ENCODE peak calls at places on chromosomes 13 and 19, in four cellular contexts. W is tibial artery, J is ovary, Z is astrocyte. H is an unnamed sample.

GRCh38 chr19:12052571-12053169 is at the start of gene ZNF878:
- DNase-seq in W (peak), J (peak), Z (peak), H (peak)

GRCh38 chr19:12943437-12944044 is 2.1 kb upstream of the RAD23A start:
- DNase-seq in W (no peak), J (no peak), Z (no peak), H (no peak)

GRCh38 chr19:13146763-13147563 is 3.2 kb downstream of the STX10 start:
- DNase-seq in W (no peak), J (no peak), Z (no peak), H (no peak)

GRCh38 chr13:110559429-110559943 is 2.0 kb downstream of the RAB20 start:
- DNase-seq in W (peak), J (peak), Z (no peak), H (no peak)

GRCh38 chr13:41960195-41960699 is 662 bp downstream of the VWA8 start:
- DNase-seq in W (no peak), J (no peak), Z (peak), H (no peak)

GRCh38 chr13:109162248-109163051 is 533.0 kb downstream of the MYO16 start:
- DNase-seq in W (no peak), J (no peak), Z (no peak), H (no peak)

GRCh38 chr19:38734426-38735256 is 9.6 kb downstream of the CAPN12 start:
- DNase-seq in W (no peak), J (no peak), Z (no peak), H (no peak)

GRCh38 chr19:21482863-21483276 is 22.5 kb upstream of the ZNF429 start:
- DNase-seq in W (no peak), J (peak), Z (peak), H (peak)

GRCh38 chr19:41927810-41928192 is 448 bp downstream of the ERFL start:
- DNase-seq in W (no peak), J (no peak), Z (no peak), H (no peak)

GRCh38 chr13:40680659-40681323 is 14.3 kb upstream of the FOXO1 start:
- DNase-seq in W (no peak), J (no peak), Z (no peak), H (no peak)

GRCh38 chr13:51435002-51435578 is 17.7 kb downstream of the INTS6 start:
- DNase-seq in W (no peak), J (no peak), Z (no peak), H (no peak)

GRCh38 chr19:50333235-50333736 is 4.1 kb upstream of the KCNC3 start:
- DNase-seq in W (peak), J (peak), Z (peak), H (peak)

GRCh38 chr19:29724102-29724641 is 9.1 kb upstream of the C19orf12 start:
- DNase-seq in W (no peak), J (no peak), Z (peak), H (peak)

GRCh38 chr13:27182844-27183497 is 11.4 kb upstream of the USP12 start:
- DNase-seq in W (peak), J (no peak), Z (peak), H (no peak)

GRCh38 chr19:13615890-13616289 is 109.6 kb upstream of the CACNA1A start:
- DNase-seq in W (no peak), J (no peak), Z (peak), H (peak)

GRCh38 chr13:94323746-94324408 is 155.6 kb downstream of the DCT start:
- DNase-seq in W (no peak), J (no peak), Z (no peak), H (no peak)

GRCh38 chr19:28502879-28503734 is 709.8 kb downstream of the UQCRFS1 start:
- DNase-seq in W (no peak), J (no peak), Z (no peak), H (no peak)

GRCh38 chr13:29081036-29081435 is 260.9 kb downstream of the MTUS2 start:
- DNase-seq in W (no peak), J (no peak), Z (no peak), H (no peak)

GRCh38 chr19:33039108-33039599 is 25.5 kb downstream of the RHPN2 start:
- DNase-seq in W (no peak), J (no peak), Z (no peak), H (no peak)
- TF ChIP-seq CTCF in W (no peak), J (no peak), Z (no peak), H (no peak)

DNA sequence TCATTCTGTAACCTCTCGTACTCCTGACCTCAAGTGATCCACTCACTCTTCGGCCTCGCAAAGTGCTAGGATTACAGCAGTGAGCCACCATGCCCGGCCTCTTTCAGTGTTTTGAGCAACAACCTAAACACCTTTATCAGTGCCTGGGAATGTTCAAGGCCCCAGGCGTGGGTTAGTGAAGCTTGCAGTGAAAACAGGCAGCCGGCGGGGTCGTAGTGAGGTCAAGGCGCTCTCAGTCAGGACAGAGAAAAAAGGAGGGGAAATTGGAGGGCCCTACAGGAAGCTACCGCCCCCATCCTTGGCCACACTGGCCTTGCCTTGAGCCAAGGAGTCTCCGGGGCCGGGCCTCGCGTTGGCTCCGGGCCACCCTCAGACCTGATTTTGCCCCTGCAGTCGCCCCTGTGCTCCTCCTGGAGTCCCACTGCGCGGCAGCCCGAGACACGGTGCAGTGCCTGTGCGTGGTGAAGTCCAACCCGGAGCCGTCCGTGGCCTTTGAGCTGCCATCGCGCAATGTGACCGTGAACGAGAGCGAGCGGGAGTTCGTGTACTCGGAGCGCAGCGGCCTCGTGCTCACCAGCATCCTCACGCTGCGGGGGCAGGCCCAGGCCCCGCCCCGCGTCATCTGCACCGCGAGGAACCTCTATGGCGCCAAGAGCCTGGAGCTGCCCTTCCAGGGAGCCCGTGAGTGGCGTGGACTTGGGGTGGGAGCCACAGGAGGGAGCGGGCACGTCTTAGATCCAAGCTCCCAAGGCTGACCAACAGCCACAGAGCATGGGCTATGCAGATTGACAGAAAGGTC is 17.7 kb downstream of the MAG start:
- DNase-seq in W (no peak), J (peak), Z (no peak), H (no peak)
- H3K27ac ChIP-seq in W (no peak), J (peak), Z (no peak), H (no peak)

DNA sequence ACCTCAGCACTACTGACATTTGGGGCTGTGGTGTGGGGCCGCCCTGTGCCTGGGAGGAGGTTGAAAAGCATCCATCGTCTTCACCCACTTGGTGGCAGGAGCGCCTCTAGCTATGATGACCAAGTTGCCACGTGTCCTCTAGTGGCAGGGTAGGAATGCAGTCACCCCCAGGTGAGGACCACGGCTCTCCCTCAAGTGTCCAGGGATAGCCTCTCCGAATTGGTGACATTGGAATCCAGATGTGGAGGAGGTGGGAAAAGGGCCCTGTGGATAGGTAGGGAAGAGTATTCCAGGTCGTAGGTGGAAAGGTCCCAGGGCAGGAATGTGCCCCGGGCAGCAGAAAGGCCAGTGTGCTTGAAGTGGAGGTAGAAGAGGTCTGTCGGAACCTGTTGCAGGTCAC is 37.6 kb downstream of the ARHGEF18 start:
- DNase-seq in W (no peak), J (no peak), Z (no peak), H (no peak)
- TF ChIP-seq CTCF in W (no peak), J (no peak), Z (no peak), H (no peak)

DNA sequence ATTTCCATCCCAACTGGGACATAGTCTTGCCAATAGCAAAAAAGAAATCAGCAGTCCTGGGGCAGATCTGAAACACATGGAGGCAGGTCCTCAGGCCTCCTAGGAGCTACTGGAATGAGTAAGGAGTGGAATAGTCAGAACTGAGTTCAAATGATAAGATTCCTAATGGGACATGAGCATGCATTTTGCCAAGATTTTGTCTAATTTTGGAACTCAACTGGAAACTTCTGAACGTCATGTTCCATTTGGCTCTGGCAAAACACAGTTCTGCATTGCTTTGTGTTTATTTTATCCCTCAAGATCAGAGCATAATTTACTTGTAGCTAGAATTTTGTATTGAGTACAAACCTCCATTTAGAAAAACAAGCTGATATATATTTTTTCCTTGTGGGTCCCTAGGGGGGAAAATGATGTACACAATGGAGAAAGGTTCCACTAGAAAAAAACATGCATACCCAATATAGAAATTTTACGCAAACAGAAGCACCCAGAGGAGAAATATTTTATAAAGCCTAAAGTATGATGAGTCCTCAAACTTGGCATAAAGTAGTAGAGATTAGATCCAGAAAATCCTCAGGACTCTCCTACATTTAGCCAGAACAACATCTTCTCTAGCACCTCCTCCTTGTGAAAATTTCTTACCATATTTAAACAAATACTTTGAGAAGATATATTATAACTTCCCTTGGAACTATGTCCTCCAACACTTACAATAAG is 149.0 kb upstream of the SERP2 start:
- DNase-seq in W (peak), J (peak), Z (no peak), H (no peak)
- H3K27ac ChIP-seq in W (peak), J (peak), Z (no peak), H (peak)

DNA sequence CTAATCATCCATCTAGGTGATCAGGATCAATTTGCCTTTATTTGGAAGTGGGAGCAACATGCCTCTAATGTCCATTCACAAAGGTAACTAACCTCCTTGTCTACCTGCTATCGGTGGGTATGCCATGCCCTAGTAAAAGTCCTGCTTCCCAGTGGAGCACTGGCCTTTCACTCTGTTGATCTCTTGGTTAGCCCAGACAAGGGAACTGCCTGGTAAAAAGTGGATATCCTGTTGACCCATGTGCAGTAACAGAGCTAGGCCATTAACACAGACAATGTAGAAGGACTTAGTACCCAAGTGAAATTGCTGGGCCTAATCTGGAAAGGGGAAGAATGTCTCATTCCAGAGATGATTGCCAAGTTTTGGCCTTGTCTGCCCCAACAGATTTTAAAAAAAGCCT is 171.5 kb upstream of the CSNK1A1L start:
- DNase-seq in W (no peak), J (no peak), Z (no peak), H (no peak)
- TF ChIP-seq CTCF in W (no peak), J (no peak), Z (no peak), H (no peak)

GRCh38 chr13:46160065-46160464 is 21.9 kb downstream of the LCP1 start:
- DNase-seq in W (no peak), J (no peak), Z (no peak), H (no peak)
- H3K27ac ChIP-seq in W (no peak), J (no peak), Z (no peak), H (no peak)

GRCh38 chr19:4831351-4832340 is at the start of gene TICAM1:
- DNase-seq in W (peak), J (peak), Z (peak), H (no peak)
- TF ChIP-seq CTCF in W (no peak), J (no peak), Z (no peak), H (peak)

H was measured in dorsolateral prefrontal cortex.